ENCODE peak calls at places on chromosomes 2 and 18, in seven cellular contexts. One of them, this sample, is unnamed.

GRCh38 chr2:74205586-74205985 is 7.2 kb downstream of the MTHFD2 start:
- DNase-seq in globus pallidus: no peak
- DNase-seq in DMS 273 treated with DMSO at 0.1 percent for 48 hours: no peak
- DNase-seq in HFFc6: no peak
- DNase-seq in T-helper 17 cell: no peak
- DNase-seq in KG1: no peak
- DNase-seq in activated effector memory CD4-positive, alpha-beta T cell treated with Interleukin-2 at 50 U/mL for 16 hours: peak
- DNase-seq in this sample: no peak

GRCh38 chr2:110866496-110866895 is 134.1 kb downstream of the ACOXL start:
- DNase-seq in DMS 273 treated with DMSO at 0.1 percent for 48 hours: no peak
- DNase-seq in KG1: no peak
- DNase-seq in HFFc6: no peak
- DNase-seq in T-helper 17 cell: no peak
- DNase-seq in globus pallidus: no peak
- DNase-seq in activated effector memory CD4-positive, alpha-beta T cell treated with Interleukin-2 at 50 U/mL for 16 hours: no peak
- DNase-seq in this sample: no peak

GRCh38 chr2:6917761-6918421 is 679 bp downstream of the RNF144A start:
- DNase-seq in KG1: no peak
- DNase-seq in globus pallidus: no peak
- DNase-seq in T-helper 17 cell: no peak
- DNase-seq in activated effector memory CD4-positive, alpha-beta T cell treated with Interleukin-2 at 50 U/mL for 16 hours: no peak
- DNase-seq in HFFc6: no peak
- DNase-seq in DMS 273 treated with DMSO at 0.1 percent for 48 hours: no peak
- DNase-seq in this sample: no peak

GRCh38 chr18:74525741-74526140 is 8.6 kb upstream of the CNDP1 start:
- DNase-seq in DMS 273 treated with DMSO at 0.1 percent for 48 hours: no peak
- DNase-seq in HFFc6: no peak
- DNase-seq in globus pallidus: no peak
- DNase-seq in KG1: no peak
- DNase-seq in T-helper 17 cell: no peak
- DNase-seq in activated effector memory CD4-positive, alpha-beta T cell treated with Interleukin-2 at 50 U/mL for 16 hours: no peak
- DNase-seq in this sample: no peak

GRCh38 chr2:140863713-140864112 is 1267.1 kb downstream of the LRP1B start:
- DNase-seq in activated effector memory CD4-positive, alpha-beta T cell treated with Interleukin-2 at 50 U/mL for 16 hours: no peak
- DNase-seq in KG1: no peak
- DNase-seq in T-helper 17 cell: no peak
- DNase-seq in DMS 273 treated with DMSO at 0.1 percent for 48 hours: no peak
- DNase-seq in globus pallidus: peak
- DNase-seq in HFFc6: peak
- DNase-seq in this sample: peak

GRCh38 chr18:13112982-13113381 is 105.6 kb upstream of the LDLRAD4 start:
- DNase-seq in KG1: no peak
- DNase-seq in globus pallidus: peak
- DNase-seq in T-helper 17 cell: no peak
- DNase-seq in HFFc6: peak
- DNase-seq in DMS 273 treated with DMSO at 0.1 percent for 48 hours: no peak
- DNase-seq in activated effector memory CD4-positive, alpha-beta T cell treated with Interleukin-2 at 50 U/mL for 16 hours: no peak
- DNase-seq in this sample: no peak

GRCh38 chr2:40827371-40827770 is 375.5 kb upstream of the SLC8A1 start:
- DNase-seq in globus pallidus: no peak
- DNase-seq in activated effector memory CD4-positive, alpha-beta T cell treated with Interleukin-2 at 50 U/mL for 16 hours: no peak
- DNase-seq in HFFc6: no peak
- DNase-seq in DMS 273 treated with DMSO at 0.1 percent for 48 hours: no peak
- DNase-seq in KG1: no peak
- DNase-seq in T-helper 17 cell: no peak
- DNase-seq in this sample: no peak

GRCh38 chr18:76388891-76389423 is 106.1 kb downstream of the ZNF516 start:
- DNase-seq in DMS 273 treated with DMSO at 0.1 percent for 48 hours: no peak
- DNase-seq in KG1: no peak
- DNase-seq in T-helper 17 cell: no peak
- DNase-seq in activated effector memory CD4-positive, alpha-beta T cell treated with Interleukin-2 at 50 U/mL for 16 hours: no peak
- DNase-seq in globus pallidus: no peak
- DNase-seq in HFFc6: no peak
- DNase-seq in this sample: no peak

GRCh38 chr2:197240018-197240712 is 70.4 kb downstream of the ANKRD44 start:
- DNase-seq in globus pallidus: no peak
- DNase-seq in HFFc6: no peak
- DNase-seq in activated effector memory CD4-positive, alpha-beta T cell treated with Interleukin-2 at 50 U/mL for 16 hours: no peak
- DNase-seq in T-helper 17 cell: no peak
- DNase-seq in KG1: no peak
- DNase-seq in DMS 273 treated with DMSO at 0.1 percent for 48 hours: no peak
- DNase-seq in this sample: no peak

GRCh38 chr2:54258171-54258570 is 2.1 kb upstream of the TSPYL6 start:
- DNase-seq in T-helper 17 cell: no peak
- DNase-seq in KG1: no peak
- DNase-seq in HFFc6: no peak
- DNase-seq in activated effector memory CD4-positive, alpha-beta T cell treated with Interleukin-2 at 50 U/mL for 16 hours: no peak
- DNase-seq in globus pallidus: no peak
- DNase-seq in DMS 273 treated with DMSO at 0.1 percent for 48 hours: no peak
- DNase-seq in this sample: no peak

GRCh38 chr18:70645971-70646370 is 357.1 kb downstream of the SOCS6 start:
- DNase-seq in DMS 273 treated with DMSO at 0.1 percent for 48 hours: no peak
- DNase-seq in globus pallidus: no peak
- DNase-seq in activated effector memory CD4-positive, alpha-beta T cell treated with Interleukin-2 at 50 U/mL for 16 hours: no peak
- DNase-seq in T-helper 17 cell: no peak
- DNase-seq in KG1: no peak
- DNase-seq in HFFc6: no peak
- DNase-seq in this sample: no peak

GRCh38 chr2:26768759-26769500 is 4.8 kb downstream of the SLC35F6 start:
- DNase-seq in T-helper 17 cell: no peak
- DNase-seq in HFFc6: no peak
- DNase-seq in globus pallidus: peak
- DNase-seq in DMS 273 treated with DMSO at 0.1 percent for 48 hours: no peak
- DNase-seq in activated effector memory CD4-positive, alpha-beta T cell treated with Interleukin-2 at 50 U/mL for 16 hours: peak
- DNase-seq in KG1: peak
- DNase-seq in this sample: no peak

GRCh38 chr2:212346865-212347264 is 191.7 kb downstream of the ERBB4 start:
- DNase-seq in activated effector memory CD4-positive, alpha-beta T cell treated with Interleukin-2 at 50 U/mL for 16 hours: no peak
- DNase-seq in DMS 273 treated with DMSO at 0.1 percent for 48 hours: no peak
- DNase-seq in globus pallidus: no peak
- DNase-seq in HFFc6: no peak
- DNase-seq in KG1: no peak
- DNase-seq in T-helper 17 cell: no peak
- DNase-seq in this sample: no peak

GRCh38 chr18:41818381-41819355 is 136.4 kb upstream of the PIK3C3 start:
- DNase-seq in globus pallidus: no peak
- DNase-seq in T-helper 17 cell: no peak
- DNase-seq in DMS 273 treated with DMSO at 0.1 percent for 48 hours: no peak
- DNase-seq in activated effector memory CD4-positive, alpha-beta T cell treated with Interleukin-2 at 50 U/mL for 16 hours: no peak
- DNase-seq in KG1: no peak
- DNase-seq in HFFc6: no peak
- DNase-seq in this sample: no peak

GRCh38 chr2:49108436-49108835 is 45.9 kb downstream of the FSHR start:
- DNase-seq in DMS 273 treated with DMSO at 0.1 percent for 48 hours: no peak
- DNase-seq in T-helper 17 cell: no peak
- DNase-seq in HFFc6: no peak
- DNase-seq in KG1: no peak
- DNase-seq in activated effector memory CD4-positive, alpha-beta T cell treated with Interleukin-2 at 50 U/mL for 16 hours: no peak
- DNase-seq in globus pallidus: no peak
- DNase-seq in this sample: no peak

GRCh38 chr2:151097118-151097517 is 164.5 kb downstream of the RBM43 start:
- DNase-seq in KG1: no peak
- DNase-seq in HFFc6: no peak
- DNase-seq in globus pallidus: no peak
- DNase-seq in DMS 273 treated with DMSO at 0.1 percent for 48 hours: no peak
- DNase-seq in activated effector memory CD4-positive, alpha-beta T cell treated with Interleukin-2 at 50 U/mL for 16 hours: no peak
- DNase-seq in T-helper 17 cell: no peak
- DNase-seq in this sample: no peak

GRCh38 chr2:160989778-160990177 is 170.4 kb upstream of the TANK start:
- DNase-seq in KG1: no peak
- DNase-seq in T-helper 17 cell: no peak
- DNase-seq in DMS 273 treated with DMSO at 0.1 percent for 48 hours: no peak
- DNase-seq in globus pallidus: no peak
- DNase-seq in activated effector memory CD4-positive, alpha-beta T cell treated with Interleukin-2 at 50 U/mL for 16 hours: no peak
- DNase-seq in HFFc6: no peak
- DNase-seq in this sample: no peak

GRCh38 chr2:109009920-109010610 is 21.0 kb upstream of the EDAR start:
- DNase-seq in T-helper 17 cell: no peak
- DNase-seq in DMS 273 treated with DMSO at 0.1 percent for 48 hours: no peak
- DNase-seq in HFFc6: peak
- DNase-seq in activated effector memory CD4-positive, alpha-beta T cell treated with Interleukin-2 at 50 U/mL for 16 hours: no peak
- DNase-seq in KG1: no peak
- DNase-seq in globus pallidus: no peak
- DNase-seq in this sample: no peak

GRCh38 chr2:108922141-108922915 is 66.7 kb downstream of the EDAR start:
- DNase-seq in KG1: no peak
- DNase-seq in T-helper 17 cell: no peak
- DNase-seq in globus pallidus: no peak
- DNase-seq in activated effector memory CD4-positive, alpha-beta T cell treated with Interleukin-2 at 50 U/mL for 16 hours: no peak
- DNase-seq in DMS 273 treated with DMSO at 0.1 percent for 48 hours: peak
- DNase-seq in HFFc6: peak
- DNase-seq in this sample: no peak

GRCh38 chr2:96760036-96760985 is at the start of gene CNNM4:
- DNase-seq in KG1: peak
- DNase-seq in HFFc6: peak
- DNase-seq in T-helper 17 cell: peak
- DNase-seq in globus pallidus: peak
- DNase-seq in DMS 273 treated with DMSO at 0.1 percent for 48 hours: peak
- DNase-seq in activated effector memory CD4-positive, alpha-beta T cell treated with Interleukin-2 at 50 U/mL for 16 hours: peak
- DNase-seq in this sample: peak

GRCh38 chr2:206920936-206921335 is 18.4 kb upstream of the CPO start:
- DNase-seq in globus pallidus: no peak
- DNase-seq in T-helper 17 cell: no peak
- DNase-seq in DMS 273 treated with DMSO at 0.1 percent for 48 hours: no peak
- DNase-seq in HFFc6: no peak
- DNase-seq in activated effector memory CD4-positive, alpha-beta T cell treated with Interleukin-2 at 50 U/mL for 16 hours: no peak
- DNase-seq in KG1: no peak
- DNase-seq in this sample: no peak

GRCh38 chr2:31694444-31694843 is 113.7 kb upstream of the SRD5A2 start:
- DNase-seq in T-helper 17 cell: no peak
- DNase-seq in globus pallidus: no peak
- DNase-seq in DMS 273 treated with DMSO at 0.1 percent for 48 hours: no peak
- DNase-seq in HFFc6: no peak
- DNase-seq in activated effector memory CD4-positive, alpha-beta T cell treated with Interleukin-2 at 50 U/mL for 16 hours: no peak
- DNase-seq in KG1: peak
- DNase-seq in this sample: peak

GRCh38 chr2:44392338-44392943 is 30.7 kb downstream of the CAMKMT start:
- DNase-seq in T-helper 17 cell: no peak
- DNase-seq in activated effector memory CD4-positive, alpha-beta T cell treated with Interleukin-2 at 50 U/mL for 16 hours: no peak
- DNase-seq in KG1: no peak
- DNase-seq in HFFc6: peak
- DNase-seq in globus pallidus: peak
- DNase-seq in DMS 273 treated with DMSO at 0.1 percent for 48 hours: no peak
- DNase-seq in this sample: peak

GRCh38 chr2:142165790-142166189 is 35.0 kb upstream of the LRP1B start:
- DNase-seq in T-helper 17 cell: no peak
- DNase-seq in KG1: no peak
- DNase-seq in activated effector memory CD4-positive, alpha-beta T cell treated with Interleukin-2 at 50 U/mL for 16 hours: no peak
- DNase-seq in HFFc6: peak
- DNase-seq in DMS 273 treated with DMSO at 0.1 percent for 48 hours: no peak
- DNase-seq in globus pallidus: peak
- DNase-seq in this sample: peak

This sample was measured in NCI-H2171 treated with DMSO at 0.1 percent for 48 hours.